ENCODE peak calls at places on chromosomes 2 and 18, in six cellular contexts. P is heart left ventricle, G is GM20000, H is NCI-H446 treated with DMSO at 0.1 percent for 48 hours, R is cardiac septum, Z is M059J. O is an unnamed sample.

GRCh38 chr2:37263839-37264238 is 32.4 kb downstream of the NDUFAF7 start:
- DNase-seq in P (no peak), G (no peak), H (no peak), R (no peak), Z (no peak), O (no peak)

GRCh38 chr2:199488772-199489400 is 31.1 kb upstream of the SATB2 start:
- DNase-seq in P (no peak), G (peak), H (no peak), R (no peak), Z (peak), O (peak)

GRCh38 chr18:8639762-8640161 is 30.5 kb downstream of the RAB12 start:
- DNase-seq in P (no peak), G (no peak), H (no peak), R (no peak), Z (no peak), O (no peak)

GRCh38 chr18:52220062-52220591 is 119.9 kb upstream of the DCC start:
- DNase-seq in P (no peak), G (no peak), H (no peak), R (no peak), Z (no peak), O (no peak)

GRCh38 chr18:74303936-74304335 is 11.7 kb upstream of the C18orf63 start:
- DNase-seq in P (no peak), G (no peak), H (no peak), R (no peak), Z (peak), O (no peak)

GRCh38 chr2:239940861-239941570 is 84.1 kb downstream of the NDUFA10 start:
- DNase-seq in P (no peak), G (no peak), H (no peak), R (peak), Z (no peak), O (no peak)

GRCh38 chr2:135951071-135951583 is 34.3 kb downstream of the DARS1 start:
- DNase-seq in P (no peak), G (no peak), H (peak), R (no peak), Z (peak), O (no peak)

GRCh38 chr2:49834433-49834832 is 680.1 kb upstream of the FSHR start:
- DNase-seq in P (no peak), G (no peak), H (no peak), R (no peak), Z (no peak), O (no peak)

GRCh38 chr2:222993920-222994650 is 57.9 kb upstream of the KCNE4 start:
- DNase-seq in P (peak), G (no peak), H (peak), R (peak), Z (peak), O (no peak)

GRCh38 chr2:42880738-42881525 is 88.5 kb upstream of the HAAO start:
- DNase-seq in P (no peak), G (no peak), H (no peak), R (peak), Z (no peak), O (no peak)

GRCh38 chr2:60148717-60149116 is 404.7 kb downstream of the BCL11A start:
- DNase-seq in P (no peak), G (no peak), H (no peak), R (no peak), Z (no peak), O (no peak)

GRCh38 chr2:10305254-10305635 is 2.5 kb downstream of the HPCAL1 start:
- DNase-seq in P (no peak), G (no peak), H (no peak), R (no peak), Z (peak), O (no peak)

GRCh38 chr2:216155954-216156353 is 46.8 kb downstream of the XRCC5 start:
- DNase-seq in P (no peak), G (no peak), H (no peak), R (no peak), Z (no peak), O (no peak)

GRCh38 chr2:66539452-66539851 is 104.5 kb downstream of the MEIS1 start:
- DNase-seq in P (no peak), G (no peak), H (no peak), R (no peak), Z (no peak), O (no peak)